ENCODE peak calls at places on chromosomes 13 and 19, in six cellular contexts. One of them, this sample, is unnamed.

GRCh38 chr19:3766520-3766919 is 4.0 kb downstream of the MRPL54 start:
- DNase-seq in A549: no peak
- DNase-seq in K562: no peak
- DNase-seq in endothelial cell of umbilical vein: no peak
- DNase-seq in GM12878: no peak
- DNase-seq in HepG2: no peak
- DNase-seq in this sample: no peak

GRCh38 chr19:17037966-17038500 is 11.4 kb upstream of the CPAMD8 start:
- DNase-seq in A549: no peak
- DNase-seq in K562: no peak
- DNase-seq in endothelial cell of umbilical vein: no peak
- DNase-seq in GM12878: no peak
- DNase-seq in HepG2: no peak
- DNase-seq in this sample: no peak

GRCh38 chr13:43730642-43731041 is 56.1 kb downstream of the ENOX1 start:
- DNase-seq in A549: no peak
- DNase-seq in K562: no peak
- DNase-seq in endothelial cell of umbilical vein: no peak
- DNase-seq in GM12878: no peak
- DNase-seq in HepG2: no peak
- DNase-seq in this sample: no peak

GRCh38 chr19:48596679-48597465 is 9.7 kb upstream of the SPACA4 start:
- DNase-seq in A549: no peak
- DNase-seq in K562: no peak
- DNase-seq in endothelial cell of umbilical vein: no peak
- DNase-seq in GM12878: no peak
- DNase-seq in HepG2: no peak
- DNase-seq in this sample: peak; percentile 54

GRCh38 chr19:18704054-18704453 is 20.6 kb downstream of the CRTC1 start:
- DNase-seq in A549: no peak
- DNase-seq in K562: no peak
- DNase-seq in endothelial cell of umbilical vein: no peak
- DNase-seq in GM12878: no peak
- DNase-seq in HepG2: no peak
- DNase-seq in this sample: no peak

GRCh38 chr13:48151766-48152165 is 56.9 kb upstream of the MED4 start:
- DNase-seq in A549: no peak
- DNase-seq in K562: no peak
- DNase-seq in endothelial cell of umbilical vein: no peak
- DNase-seq in GM12878: no peak
- DNase-seq in HepG2: no peak
- DNase-seq in this sample: no peak

GRCh38 chr13:69319659-69320058 is 788.0 kb upstream of the ATXN8OS start:
- DNase-seq in A549: no peak
- DNase-seq in K562: no peak
- DNase-seq in endothelial cell of umbilical vein: no peak
- DNase-seq in GM12878: no peak
- DNase-seq in HepG2: no peak
- DNase-seq in this sample: no peak

GRCh38 chr19:50326101-50326664 is 3.0 kb downstream of the KCNC3 start:
- DNase-seq in A549: no peak
- DNase-seq in K562: no peak
- DNase-seq in endothelial cell of umbilical vein: no peak
- DNase-seq in GM12878: no peak
- DNase-seq in HepG2: no peak
- DNase-seq in this sample: no peak

GRCh38 chr19:56477429-56478338 is 539 bp upstream of the ZNF667 start:
- DNase-seq in A549: no peak
- DNase-seq in K562: peak; percentile 25
- DNase-seq in endothelial cell of umbilical vein: peak; percentile 82
- DNase-seq in GM12878: no peak
- DNase-seq in HepG2: no peak
- DNase-seq in this sample: no peak
- TF ChIP-seq MAX in A549: no peak
- TF ChIP-seq MAX in K562: no peak
- TF ChIP-seq MAX in endothelial cell of umbilical vein: peak; percentile 31
- TF ChIP-seq MAX in GM12878: no peak
- TF ChIP-seq MAX in HepG2: no peak
- TF ChIP-seq MAX in this sample: no peak

GRCh38 chr19:45451181-45451849 is 16.5 kb upstream of the FOSB start:
- DNase-seq in A549: no peak
- DNase-seq in K562: no peak
- DNase-seq in endothelial cell of umbilical vein: peak; percentile 29
- DNase-seq in GM12878: no peak
- DNase-seq in HepG2: no peak
- DNase-seq in this sample: peak; percentile 30

GRCh38 chr19:45448887-45449299 is 18.9 kb upstream of the FOSB start:
- DNase-seq in A549: no peak
- DNase-seq in K562: no peak
- DNase-seq in endothelial cell of umbilical vein: no peak
- DNase-seq in GM12878: no peak
- DNase-seq in HepG2: peak; percentile 60
- DNase-seq in this sample: no peak

GRCh38 chr19:45450042-45450380 is 17.8 kb upstream of the FOSB start:
- DNase-seq in A549: no peak
- DNase-seq in K562: peak; percentile 28
- DNase-seq in endothelial cell of umbilical vein: peak; percentile 32
- DNase-seq in GM12878: no peak
- DNase-seq in HepG2: no peak
- DNase-seq in this sample: no peak

GRCh38 chr19:45448425-45448756 is 19.4 kb upstream of the FOSB start:
- DNase-seq in A549: no peak
- DNase-seq in K562: no peak
- DNase-seq in endothelial cell of umbilical vein: no peak
- DNase-seq in GM12878: no peak
- DNase-seq in HepG2: no peak
- DNase-seq in this sample: no peak

DNA sequence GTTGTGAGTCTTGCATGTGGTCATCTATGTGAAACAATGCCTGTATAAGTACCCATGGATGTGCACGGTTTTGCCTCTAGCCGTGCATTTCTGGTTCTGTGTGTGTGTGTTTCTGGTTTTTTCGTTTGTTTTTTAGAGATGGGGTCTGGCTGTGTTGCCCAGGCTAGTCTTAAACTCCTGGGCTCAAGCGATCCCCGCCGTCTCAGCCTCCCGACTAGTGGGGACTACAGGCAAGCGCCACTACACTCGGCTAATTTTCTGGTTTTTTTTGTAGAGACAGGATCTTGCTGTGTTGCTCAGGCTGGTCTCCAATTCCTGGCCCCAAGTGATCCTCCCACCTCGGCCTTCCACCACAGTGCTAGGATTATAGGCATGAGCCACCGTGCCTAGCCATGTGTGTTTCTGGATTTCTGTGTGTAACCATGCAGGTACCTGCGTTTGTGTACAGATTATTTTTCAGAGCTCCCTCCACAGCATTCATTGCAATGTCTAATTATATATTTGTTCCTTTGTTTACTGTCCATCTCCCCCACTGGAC is 15.9 kb upstream of the FOSB start:
- DNase-seq in A549: no peak
- DNase-seq in K562: no peak
- DNase-seq in endothelial cell of umbilical vein: no peak
- DNase-seq in GM12878: no peak
- DNase-seq in HepG2: no peak
- DNase-seq in this sample: no peak
- TF ChIP-seq MYC in A549: no peak
- TF ChIP-seq MYC in K562: no peak
- TF ChIP-seq MYC in endothelial cell of umbilical vein: no peak
- TF ChIP-seq MYC in GM12878: no peak
- TF ChIP-seq MYC in HepG2: no peak
- TF ChIP-seq MYC in this sample: no peak

GRCh38 chr13:79767126-79767525 is 286.2 kb downstream of the NDFIP2 start:
- DNase-seq in A549: no peak
- DNase-seq in K562: no peak
- DNase-seq in endothelial cell of umbilical vein: peak; percentile 73
- DNase-seq in GM12878: no peak
- DNase-seq in HepG2: no peak
- DNase-seq in this sample: no peak
- TF ChIP-seq MAX in A549: no peak
- TF ChIP-seq MAX in K562: no peak
- TF ChIP-seq MAX in endothelial cell of umbilical vein: no peak
- TF ChIP-seq MAX in GM12878: no peak
- TF ChIP-seq MAX in HepG2: no peak
- TF ChIP-seq MAX in this sample: no peak

DNA sequence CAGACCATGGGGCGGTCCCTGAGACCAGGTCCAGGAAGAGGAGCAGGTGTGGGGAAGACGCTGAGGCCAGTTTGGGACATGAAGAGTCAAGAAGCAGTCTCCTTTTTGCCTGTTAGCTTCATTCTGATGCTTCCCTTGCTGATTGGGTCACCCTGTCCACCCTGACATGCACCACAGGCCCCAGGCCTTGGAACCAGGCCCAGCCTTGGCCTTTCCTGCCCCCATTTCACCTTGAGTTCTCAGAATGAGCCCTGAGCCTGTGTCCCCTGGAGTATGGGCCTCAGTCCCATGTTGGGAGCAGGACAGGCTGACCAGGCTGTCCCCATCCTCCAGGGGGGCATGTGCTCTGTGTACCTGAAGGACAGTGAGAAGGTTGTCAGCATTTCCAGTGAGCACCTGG is 4.9 kb upstream of the TIMM50 start:
- DNase-seq in A549: no peak
- DNase-seq in K562: no peak
- DNase-seq in endothelial cell of umbilical vein: no peak
- DNase-seq in GM12878: no peak
- DNase-seq in HepG2: no peak
- DNase-seq in this sample: no peak
- TF ChIP-seq MYC in A549: no peak
- TF ChIP-seq MYC in K562: no peak
- TF ChIP-seq MYC in endothelial cell of umbilical vein: no peak
- TF ChIP-seq MYC in GM12878: no peak
- TF ChIP-seq MYC in HepG2: no peak
- TF ChIP-seq MYC in this sample: no peak

DNA sequence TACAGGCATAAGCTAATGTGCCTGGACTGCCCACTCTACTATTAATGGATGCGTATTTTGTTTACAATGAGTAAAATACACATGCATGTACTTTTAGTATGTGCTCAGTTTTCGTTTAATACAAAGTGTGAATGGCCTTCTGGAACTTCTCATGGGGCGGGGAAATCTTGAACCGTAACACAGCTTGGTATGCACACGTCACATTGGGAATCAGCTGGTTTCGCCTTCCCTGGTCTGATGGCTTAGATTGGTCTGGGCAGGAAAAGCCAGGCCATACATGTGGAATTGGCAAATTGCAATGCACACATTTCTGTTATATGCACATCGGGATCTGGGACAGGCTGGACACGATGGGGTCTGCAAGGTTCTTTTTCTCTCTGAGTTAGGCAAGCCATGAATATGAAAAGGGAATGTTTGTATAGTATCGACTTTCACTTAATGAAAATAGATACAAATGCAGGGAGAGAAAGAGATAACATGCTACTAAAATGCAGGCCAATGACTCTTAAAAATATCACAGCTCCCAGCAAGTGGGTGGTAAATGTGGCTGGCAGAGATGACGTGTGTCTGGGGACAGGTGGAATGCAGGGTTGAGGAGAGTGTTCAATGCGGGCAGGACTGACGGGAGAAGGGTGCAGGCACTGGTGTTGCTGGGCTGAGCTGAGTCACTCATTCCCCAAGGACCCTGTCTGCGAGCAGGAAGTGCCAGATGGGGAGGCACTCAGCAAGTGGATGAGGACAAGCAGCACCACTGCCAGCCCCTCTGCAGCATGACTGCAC is 203.9 kb upstream of the GPR12 start:
- DNase-seq in A549: no peak
- DNase-seq in K562: no peak
- DNase-seq in endothelial cell of umbilical vein: no peak
- DNase-seq in GM12878: no peak
- DNase-seq in HepG2: no peak
- DNase-seq in this sample: peak; percentile 97
- TF ChIP-seq MAX in A549: no peak
- TF ChIP-seq MAX in K562: no peak
- TF ChIP-seq MAX in endothelial cell of umbilical vein: no peak
- TF ChIP-seq MAX in GM12878: no peak
- TF ChIP-seq MAX in HepG2: no peak
- TF ChIP-seq MAX in this sample: peak; percentile 67

GRCh38 chr19:2547721-2548120 is 71.8 kb downstream of the GADD45B start:
- DNase-seq in A549: no peak
- DNase-seq in K562: no peak
- DNase-seq in endothelial cell of umbilical vein: no peak
- DNase-seq in GM12878: no peak
- DNase-seq in HepG2: no peak
- DNase-seq in this sample: no peak
- TF ChIP-seq MYC in A549: no peak
- TF ChIP-seq MYC in K562: no peak
- TF ChIP-seq MYC in endothelial cell of umbilical vein: no peak
- TF ChIP-seq MYC in GM12878: no peak
- TF ChIP-seq MYC in HepG2: no peak
- TF ChIP-seq MYC in this sample: no peak

GRCh38 chr19:1864480-1865171 is 1.2 kb upstream of the KLF16 start:
- DNase-seq in A549: peak; percentile 72
- DNase-seq in K562: peak; percentile 79
- DNase-seq in endothelial cell of umbilical vein: peak; percentile 58
- DNase-seq in GM12878: no peak
- DNase-seq in HepG2: peak; percentile 66
- DNase-seq in this sample: peak; percentile 78
- TF ChIP-seq MAX in A549: no peak
- TF ChIP-seq MAX in K562: no peak
- TF ChIP-seq MAX in endothelial cell of umbilical vein: no peak
- TF ChIP-seq MAX in GM12878: no peak
- TF ChIP-seq MAX in HepG2: peak; percentile 29
- TF ChIP-seq MAX in this sample: peak; percentile 48

GRCh38 chr13:97185291-97185690 is 36.8 kb upstream of the MBNL2 start:
- DNase-seq in A549: no peak
- DNase-seq in K562: no peak
- DNase-seq in endothelial cell of umbilical vein: no peak
- DNase-seq in GM12878: no peak
- DNase-seq in HepG2: no peak
- DNase-seq in this sample: no peak

GRCh38 chr13:97189943-97190342 is 32.2 kb upstream of the MBNL2 start:
- DNase-seq in A549: no peak
- DNase-seq in K562: no peak
- DNase-seq in endothelial cell of umbilical vein: no peak
- DNase-seq in GM12878: no peak
- DNase-seq in HepG2: no peak
- DNase-seq in this sample: no peak

GRCh38 chr13:97191143-97191542 is 31.0 kb upstream of the MBNL2 start:
- DNase-seq in A549: no peak
- DNase-seq in K562: peak; percentile 20
- DNase-seq in endothelial cell of umbilical vein: no peak
- DNase-seq in GM12878: no peak
- DNase-seq in HepG2: no peak
- DNase-seq in this sample: peak; percentile 7

GRCh38 chr13:97185751-97186150 is 36.4 kb upstream of the MBNL2 start:
- DNase-seq in A549: no peak
- DNase-seq in K562: no peak
- DNase-seq in endothelial cell of umbilical vein: no peak
- DNase-seq in GM12878: no peak
- DNase-seq in HepG2: no peak
- DNase-seq in this sample: no peak

GRCh38 chr13:97188207-97188606 is 33.9 kb upstream of the MBNL2 start:
- DNase-seq in A549: no peak
- DNase-seq in K562: no peak
- DNase-seq in endothelial cell of umbilical vein: no peak
- DNase-seq in GM12878: no peak
- DNase-seq in HepG2: no peak
- DNase-seq in this sample: no peak
- TF ChIP-seq MYC in A549: no peak
- TF ChIP-seq MYC in K562: no peak
- TF ChIP-seq MYC in endothelial cell of umbilical vein: no peak
- TF ChIP-seq MYC in GM12878: no peak
- TF ChIP-seq MYC in HepG2: no peak
- TF ChIP-seq MYC in this sample: no peak

This sample was measured in NB4.